ENCODE peak calls at places on chromosome 2, in six cellular contexts. One of them, this sample, is unnamed.

GRCh38 chr2:191679818-191680600 is 2.1 kb downstream of the NABP1 start:
- DNase-seq in gastrocnemius medialis: no peak
- DNase-seq in IMR-90: peak; percentile 93
- DNase-seq in Peyer's patch: no peak
- DNase-seq in WTC11: no peak
- DNase-seq in GM06990: peak; percentile 39
- DNase-seq in this sample: no peak

GRCh38 chr2:63050186-63050915 is at the start of gene OTX1:
- DNase-seq in gastrocnemius medialis: no peak
- DNase-seq in IMR-90: peak; percentile 21
- DNase-seq in Peyer's patch: peak; percentile 66
- DNase-seq in WTC11: peak; percentile 84
- DNase-seq in GM06990: peak; percentile 85
- DNase-seq in this sample: no peak

GRCh38 chr2:222361787-222362186 is 62.6 kb upstream of the SGPP2 start:
- DNase-seq in gastrocnemius medialis: no peak
- DNase-seq in IMR-90: no peak
- DNase-seq in Peyer's patch: no peak
- DNase-seq in WTC11: no peak
- DNase-seq in GM06990: no peak
- DNase-seq in this sample: no peak

GRCh38 chr2:177254433-177255226 is 9.9 kb downstream of the NFE2L2 start:
- DNase-seq in gastrocnemius medialis: no peak
- DNase-seq in IMR-90: peak; percentile 52
- DNase-seq in Peyer's patch: peak; percentile 86
- DNase-seq in WTC11: peak; percentile 86
- DNase-seq in GM06990: no peak
- DNase-seq in this sample: no peak

GRCh38 chr2:240963376-240964220 is 34.8 kb upstream of the SNED1 start:
- DNase-seq in gastrocnemius medialis: no peak
- DNase-seq in IMR-90: no peak
- DNase-seq in Peyer's patch: peak; percentile 44
- DNase-seq in WTC11: no peak
- DNase-seq in GM06990: no peak
- DNase-seq in this sample: peak; percentile 83

GRCh38 chr2:162545254-162545653 is 201.3 kb downstream of the GCA start:
- DNase-seq in gastrocnemius medialis: no peak
- DNase-seq in IMR-90: no peak
- DNase-seq in Peyer's patch: no peak
- DNase-seq in WTC11: no peak
- DNase-seq in GM06990: no peak
- DNase-seq in this sample: no peak

GRCh38 chr2:109217362-109218086 is 88.5 kb downstream of the SH3RF3 start:
- DNase-seq in gastrocnemius medialis: no peak
- DNase-seq in IMR-90: peak; percentile 100
- DNase-seq in Peyer's patch: no peak
- DNase-seq in WTC11: no peak
- DNase-seq in GM06990: no peak
- DNase-seq in this sample: no peak

GRCh38 chr2:121095257-121096080 is 189.5 kb downstream of the TFCP2L1 start:
- DNase-seq in gastrocnemius medialis: peak; percentile 37
- DNase-seq in IMR-90: peak; percentile 67
- DNase-seq in Peyer's patch: peak; percentile 74
- DNase-seq in WTC11: peak; percentile 79
- DNase-seq in GM06990: no peak
- DNase-seq in this sample: no peak

GRCh38 chr2:178761759-178762371 is 45.4 kb downstream of the TTN start:
- DNase-seq in gastrocnemius medialis: no peak
- DNase-seq in IMR-90: peak; percentile 49
- DNase-seq in Peyer's patch: no peak
- DNase-seq in WTC11: peak; percentile 22
- DNase-seq in GM06990: no peak
- DNase-seq in this sample: no peak

GRCh38 chr2:15968280-15969178 is 28.2 kb downstream of the MYCN start:
- DNase-seq in gastrocnemius medialis: no peak
- DNase-seq in IMR-90: no peak
- DNase-seq in Peyer's patch: no peak
- DNase-seq in WTC11: no peak
- DNase-seq in GM06990: no peak
- DNase-seq in this sample: no peak

GRCh38 chr2:168589236-168589635 is 133.2 kb downstream of the CERS6 start:
- DNase-seq in gastrocnemius medialis: no peak
- DNase-seq in IMR-90: no peak
- DNase-seq in Peyer's patch: no peak
- DNase-seq in WTC11: no peak
- DNase-seq in GM06990: no peak
- DNase-seq in this sample: no peak

GRCh38 chr2:100592226-100592625 is 29.4 kb downstream of the PDCL3 start:
- DNase-seq in gastrocnemius medialis: no peak
- DNase-seq in IMR-90: peak; percentile 11
- DNase-seq in Peyer's patch: no peak
- DNase-seq in WTC11: no peak
- DNase-seq in GM06990: no peak
- DNase-seq in this sample: no peak

GRCh38 chr2:36455011-36455410 is 99.4 kb downstream of the CRIM1 start:
- DNase-seq in gastrocnemius medialis: no peak
- DNase-seq in IMR-90: no peak
- DNase-seq in Peyer's patch: no peak
- DNase-seq in WTC11: no peak
- DNase-seq in GM06990: no peak
- DNase-seq in this sample: no peak

GRCh38 chr2:29066271-29066860 is 8.0 kb downstream of the PCARE start:
- DNase-seq in gastrocnemius medialis: no peak
- DNase-seq in IMR-90: peak; percentile 68
- DNase-seq in Peyer's patch: no peak
- DNase-seq in WTC11: no peak
- DNase-seq in GM06990: no peak
- DNase-seq in this sample: no peak

GRCh38 chr2:105287692-105288091 is 41.8 kb downstream of the TGFBRAP1 start:
- DNase-seq in gastrocnemius medialis: no peak
- DNase-seq in IMR-90: peak; percentile 35
- DNase-seq in Peyer's patch: peak; percentile 62
- DNase-seq in WTC11: peak; percentile 58
- DNase-seq in GM06990: no peak
- DNase-seq in this sample: no peak

GRCh38 chr2:42944744-42945415 is 152.5 kb upstream of the HAAO start:
- DNase-seq in gastrocnemius medialis: no peak
- DNase-seq in IMR-90: peak; percentile 57
- DNase-seq in Peyer's patch: no peak
- DNase-seq in WTC11: no peak
- DNase-seq in GM06990: no peak
- DNase-seq in this sample: no peak

GRCh38 chr2:129255610-129256313 is 723.7 kb upstream of the RAB6C start:
- DNase-seq in gastrocnemius medialis: no peak
- DNase-seq in IMR-90: no peak
- DNase-seq in Peyer's patch: no peak
- DNase-seq in WTC11: no peak
- DNase-seq in GM06990: no peak
- DNase-seq in this sample: no peak

GRCh38 chr2:129256642-129257041 is 722.8 kb upstream of the RAB6C start:
- DNase-seq in gastrocnemius medialis: no peak
- DNase-seq in IMR-90: no peak
- DNase-seq in Peyer's patch: no peak
- DNase-seq in WTC11: no peak
- DNase-seq in GM06990: no peak
- DNase-seq in this sample: no peak

GRCh38 chr2:129254718-129255117 is 724.7 kb upstream of the RAB6C start:
- DNase-seq in gastrocnemius medialis: no peak
- DNase-seq in IMR-90: no peak
- DNase-seq in Peyer's patch: no peak
- DNase-seq in WTC11: no peak
- DNase-seq in GM06990: no peak
- DNase-seq in this sample: no peak

GRCh38 chr2:129252781-129253460 is 726.5 kb upstream of the RAB6C start:
- DNase-seq in gastrocnemius medialis: no peak
- DNase-seq in IMR-90: no peak
- DNase-seq in Peyer's patch: no peak
- DNase-seq in WTC11: no peak
- DNase-seq in GM06990: no peak
- DNase-seq in this sample: no peak

DNA sequence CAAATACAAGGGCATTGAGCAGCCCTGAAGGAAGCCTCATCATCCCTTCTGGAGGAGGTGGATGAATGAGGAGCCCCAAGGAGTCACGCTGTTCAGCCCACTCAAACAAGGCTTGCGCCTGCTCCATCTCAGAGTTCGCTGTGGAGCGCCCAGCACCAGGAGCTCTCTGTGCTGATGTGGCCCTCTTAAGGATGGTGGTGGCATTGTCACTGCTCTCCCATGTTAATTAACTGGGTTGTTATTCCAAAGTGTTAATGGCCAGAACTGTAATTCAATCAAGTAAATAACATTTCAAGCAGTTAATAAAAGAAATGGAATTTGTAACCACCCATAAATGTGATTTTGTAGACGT is 726.0 kb upstream of the RAB6C start:
- DNase-seq in gastrocnemius medialis: no peak
- DNase-seq in IMR-90: no peak
- DNase-seq in Peyer's patch: no peak
- DNase-seq in WTC11: peak; percentile 49
- DNase-seq in GM06990: no peak
- DNase-seq in this sample: no peak
- TF ChIP-seq CTCF in gastrocnemius medialis: peak; percentile 29
- TF ChIP-seq CTCF in IMR-90: no peak
- TF ChIP-seq CTCF in Peyer's patch: no peak
- TF ChIP-seq CTCF in WTC11: no peak
- TF ChIP-seq CTCF in GM06990: peak; percentile 58
- TF ChIP-seq CTCF in this sample: no peak

GRCh38 chr2:232447091-232447620 is 8.8 kb upstream of the ALPI start:
- DNase-seq in gastrocnemius medialis: no peak
- DNase-seq in IMR-90: no peak
- DNase-seq in Peyer's patch: no peak
- DNase-seq in WTC11: no peak
- DNase-seq in GM06990: no peak
- DNase-seq in this sample: no peak

GRCh38 chr2:232447638-232448472 is 8.1 kb upstream of the ALPI start:
- DNase-seq in gastrocnemius medialis: no peak
- DNase-seq in IMR-90: no peak
- DNase-seq in Peyer's patch: peak; percentile 88
- DNase-seq in WTC11: no peak
- DNase-seq in GM06990: no peak
- DNase-seq in this sample: no peak

GRCh38 chr2:232441147-232441651 is 14.8 kb upstream of the ALPI start:
- DNase-seq in gastrocnemius medialis: no peak
- DNase-seq in IMR-90: no peak
- DNase-seq in Peyer's patch: no peak
- DNase-seq in WTC11: no peak
- DNase-seq in GM06990: no peak
- DNase-seq in this sample: no peak

GRCh38 chr2:232439758-232440135 is 16.2 kb upstream of the ALPI start:
- DNase-seq in gastrocnemius medialis: no peak
- DNase-seq in IMR-90: no peak
- DNase-seq in Peyer's patch: no peak
- DNase-seq in WTC11: no peak
- DNase-seq in GM06990: no peak
- DNase-seq in this sample: no peak

GRCh38 chr2:232444409-232445148 is 11.4 kb upstream of the ALPI start:
- DNase-seq in gastrocnemius medialis: no peak
- DNase-seq in IMR-90: peak; percentile 50
- DNase-seq in Peyer's patch: peak; percentile 77
- DNase-seq in WTC11: peak; percentile 71
- DNase-seq in GM06990: peak; percentile 37
- DNase-seq in this sample: no peak
- TF ChIP-seq CTCF in gastrocnemius medialis: peak; percentile 47
- TF ChIP-seq CTCF in IMR-90: peak; percentile 57
- TF ChIP-seq CTCF in Peyer's patch: peak; percentile 27
- TF ChIP-seq CTCF in WTC11: peak; percentile 42
- TF ChIP-seq CTCF in GM06990: peak; percentile 92
- TF ChIP-seq CTCF in this sample: peak; percentile 66

GRCh38 chr2:45862843-45863242 is 211.4 kb downstream of the PRKCE start:
- DNase-seq in gastrocnemius medialis: no peak
- DNase-seq in IMR-90: no peak
- DNase-seq in Peyer's patch: no peak
- DNase-seq in WTC11: no peak
- DNase-seq in GM06990: no peak
- DNase-seq in this sample: no peak

GRCh38 chr2:45857848-45858520 is 206.5 kb downstream of the PRKCE start:
- DNase-seq in gastrocnemius medialis: no peak
- DNase-seq in IMR-90: no peak
- DNase-seq in Peyer's patch: no peak
- DNase-seq in WTC11: no peak
- DNase-seq in GM06990: no peak
- DNase-seq in this sample: no peak

GRCh38 chr2:45859682-45860081 is 208.2 kb downstream of the PRKCE start:
- DNase-seq in gastrocnemius medialis: no peak
- DNase-seq in IMR-90: no peak
- DNase-seq in Peyer's patch: no peak
- DNase-seq in WTC11: no peak
- DNase-seq in GM06990: no peak
- DNase-seq in this sample: no peak

GRCh38 chr2:45857206-45857605 is 205.7 kb downstream of the PRKCE start:
- DNase-seq in gastrocnemius medialis: no peak
- DNase-seq in IMR-90: no peak
- DNase-seq in Peyer's patch: no peak
- DNase-seq in WTC11: no peak
- DNase-seq in GM06990: no peak
- DNase-seq in this sample: no peak

DNA sequence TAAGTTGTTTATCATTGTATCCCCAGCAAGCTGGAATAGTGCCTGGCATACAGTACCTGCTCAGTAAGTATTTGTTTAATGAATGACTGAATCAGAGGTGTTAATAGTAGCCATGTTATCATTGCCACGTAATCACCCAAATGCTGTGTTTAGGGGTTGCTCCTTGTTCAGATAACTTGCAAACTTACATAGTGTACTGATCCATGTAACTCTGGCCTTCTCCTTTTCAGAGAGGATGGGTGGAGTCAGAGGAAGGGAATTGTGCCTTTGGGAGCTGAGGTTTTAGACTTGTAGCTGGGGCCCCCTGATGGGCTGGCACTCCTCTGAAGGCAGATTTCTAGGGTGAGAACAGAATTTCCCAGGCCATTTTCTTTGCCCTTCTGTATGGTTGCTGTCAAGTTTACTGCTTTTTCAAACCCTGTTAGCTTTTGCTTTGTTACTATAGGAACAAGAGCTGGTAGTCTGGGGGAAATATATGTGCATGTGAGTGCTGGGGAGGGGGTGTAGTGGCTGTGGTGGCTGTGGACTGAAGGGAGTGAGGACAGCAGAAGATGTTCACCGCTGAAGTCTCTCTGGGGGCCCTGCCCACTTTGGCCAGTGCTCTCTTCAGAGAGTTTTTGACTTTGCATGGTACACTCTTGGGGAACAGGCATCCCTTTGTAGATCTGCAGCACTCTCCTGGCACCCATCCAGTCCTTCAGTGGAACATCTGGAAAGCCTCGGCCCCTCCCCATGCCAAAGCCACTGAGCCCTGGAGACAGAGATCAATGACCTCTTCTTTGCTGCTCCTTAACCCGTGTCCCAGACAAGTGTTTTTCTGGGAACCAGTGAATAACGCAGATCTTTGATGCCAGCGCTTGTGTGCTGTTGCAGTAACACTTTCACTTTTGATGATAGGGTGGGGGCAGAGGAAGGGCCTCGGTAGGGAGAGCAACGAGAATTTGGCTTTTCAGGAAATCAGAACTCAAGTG is 208.9 kb downstream of the PRKCE start:
- DNase-seq in gastrocnemius medialis: no peak
- DNase-seq in IMR-90: peak; percentile 38
- DNase-seq in Peyer's patch: peak; percentile 57
- DNase-seq in WTC11: no peak
- DNase-seq in GM06990: no peak
- DNase-seq in this sample: no peak
- TF ChIP-seq CTCF in gastrocnemius medialis: no peak
- TF ChIP-seq CTCF in IMR-90: no peak
- TF ChIP-seq CTCF in Peyer's patch: no peak
- TF ChIP-seq CTCF in WTC11: no peak
- TF ChIP-seq CTCF in GM06990: no peak
- TF ChIP-seq CTCF in this sample: peak; percentile 37

GRCh38 chr2:98444436-98445166 is at the start of gene INPP4A:
- DNase-seq in gastrocnemius medialis: peak; percentile 36
- DNase-seq in IMR-90: peak; percentile 42
- DNase-seq in Peyer's patch: peak; percentile 88
- DNase-seq in WTC11: peak; percentile 83
- DNase-seq in GM06990: peak; percentile 83
- DNase-seq in this sample: peak; percentile 93
- TF ChIP-seq CTCF in gastrocnemius medialis: no peak
- TF ChIP-seq CTCF in IMR-90: peak; percentile 32
- TF ChIP-seq CTCF in Peyer's patch: peak; percentile 15
- TF ChIP-seq CTCF in WTC11: no peak
- TF ChIP-seq CTCF in GM06990: no peak
- TF ChIP-seq CTCF in this sample: peak; percentile 21

This sample was measured in osteocyte.